ENCODE peak calls at places on chromosomes 13 and 19, in eight cellular contexts. R, T, F, W, P, A, N and Z are unnamed samples. For H3K4me1, the result is how much of the 10 kb centered on the place peaks cover.

GRCh38 chr13:49958321-49958720 is 22.2 kb upstream of the SPRYD7 start:
- DNase-seq in T (no peak), F (no peak), A (no peak), W (no peak), R (no peak), N (no peak), P (peak), Z (no peak)

GRCh38 chr13:20901668-20902437 is 693 bp downstream of the XPO4 start:
- DNase-seq in R (peak), P (peak), N (peak), T (peak), A (no peak), W (peak), F (no peak), Z (peak)

GRCh38 chr13:27461940-27462584 is 11.7 kb upstream of the MTIF3 start:
- DNase-seq in W (no peak), R (no peak), N (no peak), F (no peak), A (no peak), T (no peak), P (no peak), Z (no peak)

GRCh38 chr13:43245374-43245964 is 222.1 kb downstream of the DNAJC15 start:
- DNase-seq in R (no peak), N (no peak), T (no peak), P (peak), W (no peak), F (no peak), A (no peak), Z (peak)

GRCh38 chr13:43268632-43269031 is 245.2 kb downstream of the DNAJC15 start:
- DNase-seq in A (no peak), P (no peak), F (no peak), N (no peak), R (no peak), T (no peak), W (no peak), Z (no peak)

GRCh38 chr19:51274037-51274370 is 23.1 kb downstream of the SIGLECL1 start:
- DNase-seq in N (no peak), W (no peak), F (no peak), A (no peak), R (no peak), P (no peak), T (no peak), Z (no peak)

GRCh38 chr13:44052843-44053607 is 173.3 kb downstream of the LACC1 start:
- DNase-seq in R (no peak), N (no peak), W (peak), P (peak), T (no peak), A (peak), F (no peak), Z (no peak)

GRCh38 chr13:77523386-77523785 is 12.1 kb upstream of the SCEL start:
- DNase-seq in T (no peak), F (no peak), R (no peak), W (no peak), A (no peak), P (no peak), N (no peak), Z (no peak)

GRCh38 chr19:54470991-54471782 is 1.9 kb downstream of the CDC42EP5 start:
- DNase-seq in R (peak), F (peak), W (peak), A (no peak), P (no peak), T (peak), N (no peak), Z (peak)

GRCh38 chr13:53174550-53174949 is 145.9 kb downstream of the OLFM4 start:
- DNase-seq in T (no peak), N (no peak), R (no peak), F (peak), P (no peak), W (no peak), A (no peak), Z (no peak)

GRCh38 chr13:109205315-109205714 is 575.9 kb downstream of the MYO16 start:
- DNase-seq in P (no peak), F (no peak), A (no peak), R (no peak), T (no peak), N (no peak), W (no peak), Z (no peak)

GRCh38 chr19:35143818-35144217 is 763 bp downstream of the FXYD7 start:
- DNase-seq in W (no peak), P (no peak), A (no peak), N (no peak), T (no peak), R (no peak), F (no peak), Z (no peak)
- H3K4me1 ChIP-seq in W (under half), P (under half), A (under half), N (under half), T (under half), R (under half), F (under half), Z (under half)

GRCh38 chr19:5050905-5051304 is 82.0 kb downstream of the KDM4B start:
- DNase-seq in P (no peak), A (no peak), F (no peak), T (no peak), R (no peak), W (no peak), N (no peak), Z (no peak)
- H3K27ac ChIP-seq in P (no peak), A (no peak), F (no peak), T (no peak), R (no peak), W (no peak), N (no peak), Z (no peak)

GRCh38 chr19:2051771-2052704 is 994 bp upstream of the MKNK2 start:
- DNase-seq in N (peak), F (no peak), R (peak), T (peak), P (no peak), W (no peak), A (no peak), Z (no peak)
- H3K4me3 ChIP-seq in N (peak), F (peak), R (peak), T (no peak), P (no peak), W (peak), A (no peak), Z (no peak)

DNA sequence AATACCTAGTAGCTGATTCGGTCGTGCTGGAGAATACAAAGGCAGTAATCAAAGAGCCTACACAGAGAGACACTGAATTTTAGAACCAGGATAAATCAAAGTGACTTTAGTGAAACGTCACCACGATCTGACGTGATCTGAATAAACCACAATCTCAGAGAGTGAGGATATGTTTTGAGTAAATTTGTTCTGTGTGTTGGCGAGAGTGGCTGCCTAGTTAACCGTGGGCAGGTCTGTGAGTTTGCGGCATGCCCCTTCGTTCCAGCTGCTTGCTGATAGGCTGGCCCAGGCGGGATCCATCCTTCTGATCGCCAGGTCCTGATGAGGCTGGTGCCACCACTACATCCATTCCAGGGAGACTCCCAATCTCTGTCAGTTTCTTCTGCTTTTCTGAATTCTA is 40.4 kb downstream of the LRCH1 start:
- DNase-seq in R (no peak), A (no peak), T (no peak), F (no peak), P (no peak), N (no peak), W (no peak), Z (no peak)
- H3K4me1 ChIP-seq in R (half or more), A (under half), T (under half), F (under half), P (under half), N (half or more), W (under half), Z (under half)

GRCh38 chr13:51635137-51635878 is 51.0 kb downstream of the WDFY2 start:
- DNase-seq in A (no peak), F (no peak), P (no peak), N (no peak), W (peak), T (no peak), R (no peak), Z (no peak)

GRCh38 chr13:51636349-51636890 is 52.2 kb downstream of the WDFY2 start:
- DNase-seq in F (no peak), P (no peak), A (no peak), T (peak), W (peak), R (no peak), N (no peak), Z (no peak)

GRCh38 chr13:51639171-51639570 is 54.9 kb downstream of the WDFY2 start:
- DNase-seq in P (peak), T (no peak), R (no peak), A (no peak), N (no peak), W (no peak), F (no peak), Z (no peak)

GRCh38 chr13:51638497-51638871 is 54.2 kb downstream of the WDFY2 start:
- DNase-seq in T (no peak), P (no peak), A (peak), F (no peak), W (no peak), N (no peak), R (no peak), Z (no peak)

DNA sequence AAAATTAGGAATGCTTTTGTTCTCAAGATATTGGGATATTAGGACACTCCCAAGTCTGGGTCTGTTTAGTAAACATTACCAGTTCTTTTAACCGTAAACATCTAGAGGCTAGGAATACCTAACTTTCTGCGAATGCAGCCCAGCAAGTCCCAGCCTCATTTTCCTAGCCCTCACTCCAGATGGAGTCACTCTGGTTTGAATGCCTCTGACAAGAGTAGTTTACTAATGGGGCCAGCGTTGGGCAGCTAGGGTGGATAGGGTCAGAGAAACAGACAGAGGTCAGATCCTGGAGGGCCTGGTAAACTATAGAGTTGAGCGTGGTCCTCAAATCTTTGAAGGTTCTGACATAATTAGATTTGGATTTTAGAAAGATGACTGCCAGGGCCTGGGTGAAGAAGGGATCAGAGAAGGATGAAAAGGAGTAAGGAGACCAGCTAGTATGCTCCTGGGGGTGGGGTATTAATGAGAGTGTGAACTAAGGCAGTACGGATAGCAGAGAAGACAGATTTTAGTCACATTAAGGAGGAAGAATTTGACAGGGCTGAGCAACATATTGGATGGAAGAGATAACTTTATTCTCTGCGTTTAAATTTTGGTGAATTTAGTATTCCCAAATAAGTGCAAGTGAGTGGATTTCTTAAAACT is 53.7 kb downstream of the WDFY2 start:
- DNase-seq in R (no peak), W (peak), P (no peak), T (no peak), F (no peak), N (no peak), A (peak), Z (no peak)
- H3K27ac ChIP-seq in R (no peak), W (peak), P (no peak), T (peak), F (no peak), N (no peak), A (peak), Z (no peak)

GRCh38 chr13:113411216-113412023 is 41.9 kb downstream of the ADPRHL1 start:
- DNase-seq in P (peak), R (peak), W (no peak), N (no peak), F (peak), T (no peak), A (no peak), Z (peak)

GRCh38 chr13:113413898-113414282 is 39.4 kb downstream of the ADPRHL1 start:
- DNase-seq in R (peak), P (no peak), A (no peak), N (no peak), T (no peak), F (no peak), W (no peak), Z (no peak)

GRCh38 chr13:113413178-113413897 is 40.0 kb downstream of the ADPRHL1 start:
- DNase-seq in A (no peak), F (no peak), P (no peak), T (no peak), R (peak), N (no peak), W (no peak), Z (no peak)

GRCh38 chr13:113410472-113411201 is 42.7 kb downstream of the ADPRHL1 start:
- DNase-seq in R (peak), N (no peak), P (peak), T (no peak), A (no peak), F (peak), W (no peak), Z (peak)

GRCh38 chr13:113412440-113412839 is 40.8 kb downstream of the ADPRHL1 start:
- DNase-seq in A (no peak), W (no peak), N (no peak), P (no peak), F (no peak), R (peak), T (no peak), Z (no peak)
- H3K4me3 ChIP-seq in A (no peak), W (no peak), N (no peak), P (no peak), F (no peak), R (no peak), T (no peak), Z (no peak)

GRCh38 chr19:18656337-18657086 is 19.7 kb downstream of the KLHL26 start:
- DNase-seq in N (no peak), W (peak), T (no peak), A (no peak), F (no peak), P (no peak), R (no peak), Z (no peak)
- H3K4me1 ChIP-seq in N (under half), W (under half), T (under half), A (under half), F (under half), P (under half), R (half or more), Z (under half)